ENCODE peak calls at places on chromosomes 6 and 20, in ten cellular contexts. O is heart left ventricle, I is left ventricle myocardium inferior, H is heart right ventricle, M is prostate gland, J is tibial nerve, N is mucosa of descending colon, V is kidney, R is fibroblast of mammary gland, K is astrocyte of the cerebellum. E is an unnamed sample.

GRCh38 chr20:51019598-51020592 is 3.0 kb downstream of the KCNG1 start:
- DNase-seq in R (no peak), K (no peak), N (no peak), V (no peak), O (no peak), M (no peak), J (no peak), H (no peak), I (no peak), E (no peak)

GRCh38 chr20:12700701-12701100 is 308.1 kb upstream of the SPTLC3 start:
- DNase-seq in V (no peak), M (no peak), N (no peak), R (no peak), O (no peak), K (no peak), J (no peak), H (no peak), I (no peak), E (peak)

GRCh38 chr6:128482642-128483041 is 37.8 kb downstream of the PTPRK start:
- DNase-seq in I (no peak), M (no peak), H (no peak), O (no peak), V (no peak), R (no peak), K (no peak), N (no peak), J (no peak), E (no peak)

GRCh38 chr6:87731818-87732661 is 30.0 kb upstream of the AKIRIN2 start:
- DNase-seq in M (peak), K (peak), I (peak), N (peak), J (peak), O (peak), R (peak), H (peak), V (peak), E (peak)

GRCh38 chr6:154703094-154703493 is 30.1 kb upstream of the SCAF8 start:
- DNase-seq in O (no peak), M (no peak), N (no peak), H (no peak), R (no peak), K (no peak), I (no peak), J (no peak), V (no peak), E (no peak)

GRCh38 chr6:158955265-158955664 is 44.7 kb downstream of the RSPH3 start:
- DNase-seq in K (no peak), J (no peak), V (no peak), I (no peak), M (no peak), O (no peak), N (no peak), H (no peak), R (no peak), E (no peak)

GRCh38 chr6:32982084-32982701 is 13.8 kb downstream of the BRD2 start:
- DNase-seq in O (no peak), K (no peak), H (no peak), V (no peak), R (peak), N (no peak), M (no peak), I (no peak), J (no peak), E (no peak)

GRCh38 chr6:81051952-81052351 is 700.5 kb downstream of the TENT5A start:
- DNase-seq in K (no peak), N (no peak), V (no peak), M (no peak), R (no peak), I (no peak), J (no peak), O (no peak), H (no peak), E (no peak)

GRCh38 chr6:34485321-34486060 is 19.6 kb downstream of the PACSIN1 start:
- DNase-seq in R (no peak), M (no peak), O (no peak), J (no peak), N (no peak), H (no peak), K (no peak), I (no peak), V (no peak), E (no peak)

GRCh38 chr6:109867009-109867969 is 110.8 kb upstream of the GPR6 start:
- DNase-seq in K (no peak), R (peak), H (peak), I (peak), O (peak), V (no peak), J (peak), N (no peak), M (peak), E (peak)

GRCh38 chr6:36616888-36617521 is 22.8 kb downstream of the SRSF3 start:
- DNase-seq in N (peak), K (peak), J (no peak), M (peak), H (no peak), R (peak), V (peak), I (peak), O (peak), E (peak)

GRCh38 chr6:71181565-71181964 is 107.0 kb upstream of the OGFRL1 start:
- DNase-seq in O (no peak), R (peak), V (no peak), N (no peak), H (no peak), I (no peak), M (no peak), K (peak), J (no peak), E (no peak)

GRCh38 chr6:87756858-87757257 is 54.8 kb upstream of the AKIRIN2 start:
- DNase-seq in V (no peak), R (peak), M (no peak), H (no peak), O (peak), I (no peak), J (no peak), N (no peak), K (peak), E (no peak)

GRCh38 chr6:137657351-137657911 is 163.2 kb upstream of the OLIG3 start:
- DNase-seq in H (no peak), R (no peak), O (no peak), I (no peak), V (no peak), J (no peak), K (no peak), M (no peak), N (no peak), E (no peak)

GRCh38 chr6:47520282-47520681 is 42.7 kb downstream of the CD2AP start:
- DNase-seq in O (no peak), K (no peak), J (no peak), I (no peak), R (no peak), M (no peak), V (no peak), H (no peak), N (peak), E (no peak)

GRCh38 chr6:18118330-18118729 is 4.1 kb downstream of the NHLRC1 start:
- DNase-seq in N (no peak), O (no peak), V (no peak), H (no peak), K (no peak), I (no peak), R (no peak), J (no peak), M (no peak), E (peak)
- H3K4me3 ChIP-seq in N (no peak), O (no peak), V (no peak), H (no peak), K (no peak), I (no peak), R (no peak), J (no peak), M (no peak), E (no peak)

GRCh38 chr6:44024597-44025219 is 102.5 kb downstream of the MRPL14 start:
- DNase-seq in K (no peak), V (peak), N (no peak), R (no peak), M (no peak), H (no peak), J (no peak), O (no peak), I (no peak), E (no peak)

GRCh38 chr6:44029489-44030185 is 97.6 kb downstream of the MRPL14 start:
- DNase-seq in I (no peak), N (no peak), M (no peak), K (no peak), J (no peak), V (peak), R (peak), O (no peak), H (no peak), E (no peak)

GRCh38 chr6:44030812-44031454 is 96.3 kb downstream of the MRPL14 start:
- DNase-seq in I (no peak), H (no peak), J (no peak), R (no peak), O (no peak), V (peak), N (no peak), K (no peak), M (no peak), E (no peak)

GRCh38 chr6:44025226-44025625 is 102.0 kb downstream of the MRPL14 start:
- DNase-seq in H (no peak), V (peak), N (no peak), O (no peak), I (no peak), J (no peak), K (no peak), M (no peak), R (no peak), E (no peak)

GRCh38 chr6:44028767-44029166 is 98.5 kb downstream of the MRPL14 start:
- DNase-seq in H (no peak), O (no peak), I (no peak), R (no peak), N (no peak), K (no peak), V (no peak), J (no peak), M (no peak), E (no peak)
- TF ChIP-seq CTCF in H (no peak), O (no peak), I (no peak), R (peak), N (no peak), K (peak), V (no peak), J (no peak), M (no peak), E (no peak)

GRCh38 chr20:19709635-19710335 is 48.3 kb upstream of the RIN2 start:
- DNase-seq in I (no peak), H (no peak), V (no peak), R (no peak), J (no peak), K (no peak), N (no peak), O (no peak), M (no peak), E (no peak)

GRCh38 chr20:19713851-19714716 is 44.0 kb upstream of the RIN2 start:
- DNase-seq in H (no peak), O (no peak), N (no peak), K (no peak), J (no peak), R (no peak), V (no peak), I (no peak), M (no peak), E (no peak)

GRCh38 chr20:19710336-19710721 is 47.7 kb upstream of the RIN2 start:
- DNase-seq in H (no peak), K (peak), N (no peak), M (no peak), J (no peak), R (peak), V (no peak), O (no peak), I (no peak), E (no peak)

GRCh38 chr20:19712737-19713260 is 45.3 kb upstream of the RIN2 start:
- DNase-seq in V (no peak), N (no peak), R (no peak), H (no peak), J (no peak), I (no peak), O (no peak), K (peak), M (peak), E (no peak)

GRCh38 chr20:19711126-19711525 is 46.9 kb upstream of the RIN2 start:
- DNase-seq in M (no peak), H (no peak), O (no peak), R (no peak), N (no peak), V (no peak), J (no peak), I (no peak), K (no peak), E (no peak)
- H3K4me3 ChIP-seq in M (no peak), H (no peak), O (no peak), R (no peak), N (no peak), V (no peak), J (no peak), I (no peak), K (no peak), E (no peak)

GRCh38 chr20:54456423-54456822 is 19.0 kb upstream of the DOK5 start:
- DNase-seq in H (no peak), K (no peak), N (no peak), R (no peak), I (no peak), O (no peak), V (no peak), M (no peak), J (no peak), E (no peak)
- TF ChIP-seq CTCF in H (no peak), K (no peak), N (no peak), R (no peak), I (no peak), O (no peak), V (no peak), M (no peak), J (no peak), E (no peak)

E was measured in body of pancreas.